ENCODE peak calls at places on chromosome 17, in seven cellular contexts. X is activated CD8-positive, alpha-beta memory T cell treated with anti-CD3 and anti-CD28 coated beads, Interleukin-2, amount 50 U/mL, for 4 hours; F is T-cell; Z is naive thymus-derived CD8-positive, alpha-beta T cell; T is neural crest cell; C is epithelial cell of esophagus; R is NCI-H1436 treated with DMSO at 0.1 percent for 48 hours. A is an unnamed sample.

GRCh38 chr17:42985225-42985624 is 4.9 kb downstream of the RUNDC1 start:
- DNase-seq in X (no peak), F (no peak), Z (no peak), T (no peak), C (no peak), R (no peak), A (no peak)

GRCh38 chr17:27549251-27549919 is 81.6 kb upstream of the LGALS9 start:
- DNase-seq in X (no peak), F (no peak), Z (no peak), T (no peak), C (no peak), R (no peak), A (no peak)

GRCh38 chr17:61789872-61790271 is 73.5 kb downstream of the BRIP1 start:
- DNase-seq in X (no peak), F (no peak), Z (no peak), T (no peak), C (no peak), R (no peak), A (no peak)

GRCh38 chr17:46984892-46985291 is 5.8 kb upstream of the RPRML start:
- DNase-seq in X (no peak), F (no peak), Z (no peak), T (no peak), C (no peak), R (no peak), A (no peak)

GRCh38 chr17:39229274-39229913 is 3.6 kb upstream of the STAC2 start:
- DNase-seq in X (no peak), F (no peak), Z (no peak), T (no peak), C (peak), R (no peak), A (no peak)

GRCh38 chr17:48412841-48413240 is 17.2 kb downstream of the SKAP1 start:
- DNase-seq in X (no peak), F (no peak), Z (no peak), T (no peak), C (no peak), R (no peak), A (no peak)

GRCh38 chr17:17214646-17215436 is 8.7 kb upstream of the PLD6 start:
- DNase-seq in X (no peak), F (no peak), Z (no peak), T (no peak), C (no peak), R (no peak), A (no peak)

GRCh38 chr17:36777118-36777517 is 160.2 kb upstream of the LHX1 start:
- DNase-seq in X (no peak), F (no peak), Z (no peak), T (no peak), C (peak), R (no peak), A (no peak)

GRCh38 chr17:18008496-18009268 is 30.3 kb downstream of the ATPAF2 start:
- DNase-seq in X (no peak), F (no peak), Z (no peak), T (no peak), C (peak), R (no peak), A (no peak)

GRCh38 chr17:1073241-1073962 is 76.5 kb downstream of the TIMM22 start:
- DNase-seq in X (no peak), F (no peak), Z (no peak), T (no peak), C (no peak), R (no peak), A (no peak)

GRCh38 chr17:7336240-7337175 is at the start of gene ACAP1:
- DNase-seq in X (peak), F (peak), Z (peak), T (no peak), C (no peak), R (no peak), A (peak)

GRCh38 chr17:36195474-36196098 is 972 bp downstream of the CCL3L1 start:
- DNase-seq in X (no peak), F (no peak), Z (no peak), T (no peak), C (no peak), R (no peak), A (no peak)

GRCh38 chr17:15124746-15125145 is 140.4 kb downstream of the PMP22 start:
- DNase-seq in X (no peak), F (no peak), Z (no peak), T (no peak), C (no peak), R (no peak), A (no peak)

GRCh38 chr17:38850374-38850773 is 3.1 kb downstream of the RPL23 start:
- DNase-seq in X (no peak), F (no peak), Z (no peak), T (no peak), C (no peak), R (no peak), A (no peak)

GRCh38 chr17:71613996-71614395 is 506.8 kb upstream of the SOX9 start:
- DNase-seq in X (no peak), F (no peak), Z (no peak), T (no peak), C (no peak), R (peak), A (no peak)

GRCh38 chr17:17886747-17887146 is 50.0 kb upstream of the SREBF1 start:
- DNase-seq in X (no peak), F (no peak), Z (no peak), T (no peak), C (no peak), R (no peak), A (no peak)

GRCh38 chr17:65170839-65171238 is 33.7 kb downstream of the RGS9 start:
- DNase-seq in X (no peak), F (no peak), Z (no peak), T (no peak), C (no peak), R (no peak), A (no peak)

GRCh38 chr17:82217120-82217529 is 4.5 kb upstream of the CCDC57 start:
- DNase-seq in X (no peak), F (no peak), Z (no peak), T (no peak), C (no peak), R (no peak), A (no peak)

GRCh38 chr17:64411999-64412771 is 21.5 kb upstream of the PECAM1 start:
- DNase-seq in X (no peak), F (no peak), Z (no peak), T (peak), C (peak), R (peak), A (no peak)

GRCh38 chr17:44914148-44914547 is 1.2 kb downstream of the GFAP start:
- DNase-seq in X (no peak), F (no peak), Z (no peak), T (no peak), C (no peak), R (no peak), A (no peak)

GRCh38 chr17:54466875-54467274 is 433.8 kb upstream of the TOM1L1 start:
- DNase-seq in X (no peak), F (no peak), Z (no peak), T (no peak), C (no peak), R (no peak), A (no peak)

GRCh38 chr17:64393000-64393402 is 2.3 kb upstream of the PECAM1 start:
- DNase-seq in X (peak), F (no peak), Z (no peak), T (no peak), C (no peak), R (no peak), A (no peak)

GRCh38 chr17:20313891-20314290 is 153.4 kb downstream of the LGALS9B start:
- DNase-seq in X (no peak), F (no peak), Z (no peak), T (no peak), C (no peak), R (no peak), A (no peak)

GRCh38 chr17:42536372-42537155 is 523 bp downstream of the NAGLU start:
- DNase-seq in X (peak), F (peak), Z (no peak), T (peak), C (peak), R (no peak), A (peak)

A was measured in activated T-helper 2 cell treated with anti-CD3 and anti-CD28 coated beads, Interferon-gamma antibody, Interleukin-2, Interleukin-4, amounts not matched to agents 10 μg/mL and 5 μg/mL and 100 μg/mL, durations not matched to agents 14 hours and 24 hours and 36 hours.